ENCODE peak calls at places on chromosomes 11 and 22, in eight cellular contexts. H, Q, Z, C, S, F, Y and R are unnamed samples.

GRCh38 chr11:15745266-15745665 is 611.1 kb downstream of the SOX6 start:
- DNase-seq in H (no peak), Q (no peak), Z (no peak), C (no peak), S (no peak), F (no peak), Y (no peak), R (no peak)

GRCh38 chr11:10474551-10474950 is 19.5 kb downstream of the AMPD3 start:
- DNase-seq in H (peak; percentile 25), Q (no peak), Z (no peak), C (no peak), S (no peak), F (no peak), Y (no peak), R (no peak)

GRCh38 chr22:40028098-40028425 is 33.3 kb downstream of the FAM83F start:
- DNase-seq in H (peak; percentile 42), Q (no peak), Z (no peak), C (no peak), S (no peak), F (peak; percentile 41), Y (no peak), R (no peak)

GRCh38 chr11:76209671-76209955 is 3.3 kb upstream of the WNT11 start:
- DNase-seq in H (no peak), Q (no peak), Z (no peak), C (no peak), S (peak; percentile 36), F (no peak), Y (no peak), R (no peak)

GRCh38 chr22:36768141-36768540 is 7.8 kb downstream of the IFT27 start:
- DNase-seq in H (peak; percentile 11), Q (peak; percentile 43), Z (peak; percentile 2), C (no peak), S (no peak), F (no peak), Y (no peak), R (no peak)

GRCh38 chr22:20583471-20583922 is 76.1 kb downstream of the MED15 start:
- DNase-seq in H (no peak), Q (no peak), Z (peak; percentile 35), C (no peak), S (no peak), F (peak; percentile 40), Y (no peak), R (no peak)

GRCh38 chr11:721913-722811 is 16.1 kb downstream of the EPS8L2 start:
- DNase-seq in H (peak; percentile 71), Q (no peak), Z (no peak), C (peak; percentile 51), S (peak; percentile 51), F (peak; percentile 72), Y (no peak), R (no peak)

GRCh38 chr22:28903719-28904118 is 20.3 kb downstream of the ZNRF3 start:
- DNase-seq in H (peak; percentile 24), Q (peak; percentile 53), Z (peak; percentile 65), C (no peak), S (no peak), F (no peak), Y (no peak), R (no peak)

GRCh38 chr22:21876486-21877176 is 9.2 kb upstream of the MAPK1 start:
- DNase-seq in H (no peak), Q (no peak), Z (no peak), C (no peak), S (no peak), F (no peak), Y (no peak), R (no peak)

GRCh38 chr11:86952933-86953637 is 2.1 kb downstream of the FZD4 start:
- DNase-seq in H (no peak), Q (no peak), Z (no peak), C (no peak), S (no peak), F (no peak), Y (no peak), R (no peak)
- H3K4me3 ChIP-seq in H (peak overlapping the region; percentile 88), Q (peak overlapping the region; percentile 94), Z (no peak overlapping the region), C (no peak overlapping the region), S (no peak overlapping the region), F (peak overlapping the region; percentile 98), Y (no peak overlapping the region), R (peak overlapping the region; percentile 91)

GRCh38 chr11:30016588-30017363 is at the start of gene KCNA4:
- DNase-seq in H (no peak), Q (no peak), Z (peak; percentile 71), C (no peak), S (no peak), F (no peak), Y (peak; percentile 21), R (no peak)
- H3K4me3 ChIP-seq in H (peak within 1 kb of the TSS; percentile 46), Q (no peak within 1 kb of the TSS), Z (peak within 1 kb of the TSS; percentile 37), C (no peak within 1 kb of the TSS), S (no peak within 1 kb of the TSS), F (peak within 1 kb of the TSS; percentile 21), Y (peak within 1 kb of the TSS; percentile 30), R (no peak within 1 kb of the TSS)

GRCh38 chr11:35142481-35143207 is 3.7 kb downstream of the CD44 start:
- DNase-seq in H (no peak), Q (no peak), Z (no peak), C (no peak), S (peak; percentile 60), F (no peak), Y (no peak), R (no peak)

GRCh38 chr11:35144103-35144741 is 5.3 kb downstream of the CD44 start:
- DNase-seq in H (no peak), Q (no peak), Z (no peak), C (peak; percentile 63), S (no peak), F (peak; percentile 50), Y (no peak), R (peak; percentile 25)

GRCh38 chr11:35145249-35145648 is 6.3 kb downstream of the CD44 start:
- DNase-seq in H (no peak), Q (no peak), Z (no peak), C (peak; percentile 39), S (peak; percentile 35), F (no peak), Y (no peak), R (no peak)

GRCh38 chr11:35144811-35145210 is 5.8 kb downstream of the CD44 start:
- DNase-seq in H (no peak), Q (no peak), Z (no peak), C (no peak), S (no peak), F (no peak), Y (no peak), R (no peak)

GRCh38 chr11:35143509-35144102 is 4.6 kb downstream of the CD44 start:
- DNase-seq in H (no peak), Q (no peak), Z (no peak), C (no peak), S (no peak), F (no peak), Y (no peak), R (no peak)
- H3K4me3 ChIP-seq in H (no peak overlapping the region), Q (no peak overlapping the region), Z (no peak overlapping the region), C (peak overlapping the region; percentile 46), S (no peak overlapping the region), F (peak overlapping the region; percentile 28), Y (peak overlapping the region; percentile 18), R (no peak overlapping the region)

GRCh38 chr11:122847437-122847836 is 9.1 kb downstream of the CRTAM start:
- DNase-seq in H (no peak), Q (no peak), Z (no peak), C (no peak), S (no peak), F (no peak), Y (no peak), R (no peak)

GRCh38 chr11:122837528-122838346 is 563 bp upstream of the CRTAM start:
- DNase-seq in H (no peak), Q (no peak), Z (no peak), C (no peak), S (no peak), F (no peak), Y (no peak), R (no peak)

DNA sequence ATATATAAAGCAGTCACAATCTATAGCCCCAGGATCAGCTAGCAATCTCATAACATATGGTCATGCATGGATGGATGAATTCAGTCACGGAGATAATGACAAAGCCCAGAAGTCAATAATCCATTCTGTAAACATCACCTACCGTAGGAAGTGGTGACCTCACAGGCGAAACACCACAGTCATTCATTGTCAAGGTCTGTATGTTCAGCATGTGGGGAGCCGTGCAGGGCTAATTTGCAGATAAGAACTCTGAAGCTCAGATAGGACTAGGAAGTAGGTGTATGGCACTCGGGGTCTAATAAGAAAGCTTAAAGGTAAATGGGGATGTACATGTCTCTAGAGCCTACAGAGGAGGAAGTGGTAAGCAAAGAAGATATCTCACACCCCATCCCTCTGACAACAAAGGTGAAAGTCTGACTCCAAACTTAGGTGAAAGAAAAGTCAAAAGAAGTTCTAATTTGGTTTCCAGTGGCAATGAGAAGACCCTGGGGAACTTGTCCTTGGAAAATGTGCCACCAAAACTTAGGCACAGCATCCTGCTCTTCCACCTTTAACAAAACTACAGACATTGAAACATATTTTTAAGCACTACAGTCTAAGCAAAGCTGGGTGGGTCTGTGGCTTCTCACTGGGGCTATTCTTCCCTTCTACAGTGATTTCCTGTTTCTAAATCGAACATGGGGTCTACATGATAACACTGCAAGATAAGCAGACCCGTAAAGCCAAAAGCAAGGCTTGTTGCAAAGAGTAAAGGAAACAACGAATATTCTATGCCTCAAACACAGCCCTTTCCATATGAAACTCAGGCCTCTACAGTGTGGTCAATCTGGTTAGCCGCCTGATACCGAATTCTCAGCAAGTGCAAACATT is 5.2 kb downstream of the CRTAM start:
- DNase-seq in H (no peak), Q (no peak), Z (no peak), C (peak; percentile 59), S (no peak), F (no peak), Y (no peak), R (no peak)
- H3K4me3 ChIP-seq in H (no peak overlapping the region), Q (no peak overlapping the region), Z (no peak overlapping the region), C (peak overlapping the region; percentile 38), S (no peak overlapping the region), F (no peak overlapping the region), Y (no peak overlapping the region), R (no peak overlapping the region)